ENCODE peak calls at places on chromosomes 13 and 19, in five cellular contexts. X is RCC 7860, H is HEK293T, V is bronchial epithelial cell, I is astrocyte of the cerebellum. L is an unnamed sample.

GRCh38 chr19:4083677-4084546 is 17.2 kb upstream of the ZBTB7A start:
- DNase-seq in X (no peak), H (no peak), V (no peak), I (no peak), L (no peak)

GRCh38 chr19:33373701-33374405 is at the start of gene CEBPG:
- DNase-seq in X (peak; percentile 13), H (peak; percentile 70), V (no peak), I (no peak), L (no peak)

GRCh38 chr13:22562116-22562515 is 618.7 kb upstream of the SGCG start:
- DNase-seq in X (no peak), H (no peak), V (no peak), I (no peak), L (no peak)

GRCh38 chr19:7748756-7749155 is 1.4 kb upstream of the CD209 start:
- DNase-seq in X (no peak), H (no peak), V (peak; percentile 24), I (no peak), L (no peak)

GRCh38 chr19:12580180-12580694 is 29.0 kb upstream of the ZNF564 start:
- DNase-seq in X (peak; percentile 86), H (no peak), V (peak; percentile 77), I (no peak), L (no peak)

GRCh38 chr19:41700381-41701195 is 7.8 kb upstream of the CEACAM5 start:
- DNase-seq in X (no peak), H (no peak), V (no peak), I (no peak), L (no peak)

GRCh38 chr19:47542030-47542475 is 27.2 kb upstream of the NAPA start:
- DNase-seq in X (peak; percentile 24), H (no peak), V (no peak), I (no peak), L (no peak)

GRCh38 chr19:43408043-43408442 is 6.6 kb upstream of the TEX101 start:
- DNase-seq in X (no peak), H (no peak), V (no peak), I (no peak), L (no peak)

GRCh38 chr19:50570997-50571396 is 2.8 kb upstream of the LRRC4B start:
- DNase-seq in X (no peak), H (no peak), V (no peak), I (no peak), L (no peak)

GRCh38 chr13:46553521-46553885 is 533 bp downstream of the LRCH1 start:
- DNase-seq in X (no peak), H (no peak), V (no peak), I (no peak), L (no peak)

GRCh38 chr19:11479470-11480080 is 1.3 kb downstream of the ELAVL3 start:
- DNase-seq in X (no peak), H (peak; percentile 74), V (no peak), I (no peak), L (no peak)

GRCh38 chr13:66489172-66489571 is 741.0 kb downstream of the PCDH9 start:
- DNase-seq in X (no peak), H (no peak), V (no peak), I (no peak), L (no peak)

GRCh38 chr19:35565016-35565856 is 1.8 kb upstream of the ATP4A start:
- DNase-seq in X (no peak), H (no peak), V (no peak), I (no peak), L (no peak)

GRCh38 chr13:69092615-69093322 is 1014.9 kb upstream of the ATXN8OS start:
- DNase-seq in X (no peak), H (no peak), V (no peak), I (no peak), L (no peak)

GRCh38 chr19:54561840-54562239 is 11.8 kb upstream of the LILRA2 start:
- DNase-seq in X (no peak), H (no peak), V (no peak), I (no peak), L (no peak)

GRCh38 chr19:39499082-39499642 is 415 bp downstream of the DLL3 start:
- DNase-seq in X (no peak), H (no peak), V (no peak), I (no peak), L (no peak)

GRCh38 chr13:85140192-85140591 is 659.0 kb downstream of the SLITRK6 start:
- DNase-seq in X (no peak), H (no peak), V (peak; percentile 88), I (no peak), L (no peak)

GRCh38 chr13:98947925-98948324 is 29.9 kb downstream of the DOCK9 start:
- DNase-seq in X (no peak), H (no peak), V (no peak), I (no peak), L (no peak)

GRCh38 chr19:39133431-39134270 is 8.1 kb downstream of the PAK4 start:
- DNase-seq in X (no peak), H (no peak), V (no peak), I (no peak), L (no peak)